ENCODE peak calls at places on chromosomes 11 and 22, in six cellular contexts. K is WERI-Rb-1, N is adipocyte, G is neural progenitor cell, C is pancreas, D is HCT116. Q is an unnamed sample.
A peak's percentile ranks its signal among the peaks of the same experiment; 100 is the strongest.

GRCh38 chr22:42439821-42440674 is 7.8 kb upstream of the NFAM1 start:
- DNase-seq in K (no peak), N (peak; percentile 42), G (no peak), C (no peak), D (no peak), Q (no peak)

GRCh38 chr11:112525270-112525669 is 264.6 kb upstream of the PLET1 start:
- DNase-seq in K (no peak), N (no peak), G (no peak), C (no peak), D (no peak), Q (no peak)

GRCh38 chr11:65291613-65292012 is 23.1 kb upstream of the CDC42EP2 start:
- DNase-seq in K (no peak), N (peak; percentile 66), G (no peak), C (no peak), D (no peak), Q (no peak)

GRCh38 chr11:106996691-106997090 is 21.6 kb downstream of the GUCY1A2 start:
- DNase-seq in K (no peak), N (no peak), G (no peak), C (no peak), D (no peak), Q (no peak)

GRCh38 chr11:762421-763072 is 14.7 kb downstream of the GATD1 start:
- DNase-seq in K (peak; percentile 84), N (peak; percentile 70), G (no peak), C (no peak), D (peak; percentile 72), Q (no peak)

GRCh38 chr22:23115369-23115768 is 26.4 kb downstream of the RSPH14 start:
- DNase-seq in K (no peak), N (no peak), G (no peak), C (no peak), D (no peak), Q (no peak)

GRCh38 chr11:15258433-15259350 is 144.0 kb downstream of the INSC start:
- DNase-seq in K (peak; percentile 34), N (peak; percentile 53), G (peak; percentile 37), C (peak; percentile 31), D (peak; percentile 51), Q (no peak)

GRCh38 chr11:70071996-70072395 is 6.1 kb upstream of the ANO1 start:
- DNase-seq in K (no peak), N (no peak), G (no peak), C (no peak), D (no peak), Q (no peak)

GRCh38 chr11:2933376-2934056 is 4.3 kb upstream of the PHLDA2 start:
- DNase-seq in K (no peak), N (peak; percentile 59), G (no peak), C (peak; percentile 42), D (peak; percentile 89), Q (no peak)

GRCh38 chr11:120867531-120867930 is 156.4 kb upstream of the TBCEL start:
- DNase-seq in K (no peak), N (no peak), G (no peak), C (no peak), D (no peak), Q (no peak)

GRCh38 chr11:77302752-77303151 is 1.3 kb upstream of the GDPD4 start:
- DNase-seq in K (no peak), N (no peak), G (no peak), C (no peak), D (no peak), Q (no peak)

GRCh38 chr11:48106166-48106565 is 110.4 kb upstream of the OR4B1 start:
- DNase-seq in K (no peak), N (no peak), G (no peak), C (no peak), D (no peak), Q (no peak)

GRCh38 chr11:13440100-13440855 is 22.7 kb downstream of the BTBD10 start:
- DNase-seq in K (no peak), N (peak; percentile 96), G (no peak), C (peak; percentile 39), D (peak; percentile 3), Q (no peak)

GRCh38 chr11:84563356-84563755 is 1063.8 kb downstream of the DLG2 start:
- DNase-seq in K (no peak), N (no peak), G (no peak), C (no peak), D (no peak), Q (no peak)

GRCh38 chr11:66624450-66624849 is 8.0 kb downstream of the RBM14 start:
- DNase-seq in K (no peak), N (no peak), G (no peak), C (no peak), D (no peak), Q (no peak)

GRCh38 chr11:66625752-66626149 is 9.3 kb downstream of the RBM14 start:
- DNase-seq in K (no peak), N (no peak), G (no peak), C (no peak), D (no peak), Q (no peak)

GRCh38 chr11:66626926-66627325 is 10.5 kb downstream of the RBM14 start:
- DNase-seq in K (no peak), N (no peak), G (no peak), C (no peak), D (no peak), Q (no peak)

GRCh38 chr11:66626382-66626781 is 10.0 kb downstream of the RBM14 start:
- DNase-seq in K (no peak), N (no peak), G (no peak), C (no peak), D (no peak), Q (no peak)

DNA sequence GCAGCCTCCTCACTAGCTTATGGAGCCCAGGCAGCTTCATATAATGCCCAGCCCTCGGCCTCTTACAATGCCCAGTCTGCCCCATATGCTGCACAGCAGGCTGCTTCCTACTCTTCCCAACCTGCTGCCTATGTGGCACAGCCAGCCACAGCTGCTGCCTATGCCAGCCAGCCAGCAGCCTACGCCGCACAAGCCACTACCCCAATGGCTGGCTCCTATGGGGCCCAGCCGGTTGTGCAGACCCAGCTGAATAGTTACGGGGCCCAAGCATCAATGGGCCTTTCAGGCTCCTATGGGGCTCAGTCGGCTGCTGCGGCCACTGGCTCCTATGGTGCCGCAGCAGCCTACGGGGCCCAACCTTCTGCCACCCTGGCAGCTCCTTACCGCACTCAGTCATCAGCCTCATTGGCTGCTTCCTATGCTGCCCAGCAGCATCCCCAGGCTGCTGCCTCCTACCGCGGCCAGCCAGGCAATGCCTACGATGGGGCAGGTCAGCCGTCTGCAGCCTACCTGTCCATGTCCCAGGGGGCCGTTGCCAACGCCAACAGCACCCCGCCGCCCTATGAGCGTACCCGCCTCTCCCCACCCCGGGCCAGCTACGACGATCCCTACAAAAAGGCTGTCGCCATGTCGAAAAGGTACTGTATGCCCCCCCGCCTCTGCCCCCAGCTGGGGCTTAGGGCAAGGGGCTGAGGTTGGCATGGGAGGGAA is 8.8 kb downstream of the RBM14 start:
- DNase-seq in K (no peak), N (no peak), G (no peak), C (no peak), D (no peak), Q (no peak)
- H3K36me3 ChIP-seq in K (peaks cover 100% of the 10 kb centered on the region), N (peaks cover 80% of the 10 kb centered on the region), G (peaks cover 13% of the 10 kb centered on the region), C (peaks cover 36% of the 10 kb centered on the region), D (peaks cover 74% of the 10 kb centered on the region), Q (peaks cover 99% of the 10 kb centered on the region)

DNA sequence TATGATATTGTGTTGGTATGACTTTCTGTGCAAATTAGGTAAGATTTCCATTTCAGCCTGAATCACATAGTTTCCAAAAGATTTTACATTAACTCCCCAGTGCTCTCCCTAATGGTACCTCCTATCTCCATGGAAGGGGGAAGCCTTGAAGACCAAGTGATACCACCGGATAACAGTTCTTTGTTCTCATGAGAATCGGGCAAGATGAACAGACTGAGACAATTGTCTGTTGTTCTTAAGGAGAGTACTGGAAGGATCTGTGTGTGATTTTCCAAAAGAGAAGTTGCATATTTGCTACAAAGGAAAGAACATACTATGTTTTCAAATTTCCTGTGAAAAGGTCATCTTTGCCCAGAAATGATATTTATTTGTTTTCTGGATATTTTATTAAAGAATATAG is 60.3 kb upstream of the UBASH3B start:
- DNase-seq in K (no peak), N (no peak), G (no peak), C (no peak), D (no peak), Q (no peak)
- H3K36me3 ChIP-seq in K (no peaks in the 10 kb centered on the region), N (no peaks in the 10 kb centered on the region), G (no peaks in the 10 kb centered on the region), C (no peaks in the 10 kb centered on the region), D (no peaks in the 10 kb centered on the region), Q (no peaks in the 10 kb centered on the region)

DNA sequence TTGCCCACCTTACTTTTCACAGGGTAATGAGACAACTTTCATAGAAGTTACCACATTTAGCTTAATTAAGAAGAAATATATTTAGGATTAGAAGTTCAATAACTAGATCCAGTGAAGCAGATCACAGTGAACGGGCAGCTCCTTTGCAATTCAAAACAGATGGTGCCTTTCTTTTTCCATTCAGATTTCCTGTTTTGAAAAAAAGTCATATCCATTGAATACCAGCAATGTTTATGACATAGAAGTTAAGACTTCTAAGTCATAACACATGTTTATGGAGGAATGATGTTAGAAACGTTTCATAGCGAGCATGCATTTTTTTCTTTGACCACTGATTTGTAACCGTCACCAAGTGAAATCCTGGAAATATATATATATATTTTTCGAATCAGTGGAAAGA is 24.7 kb downstream of the LUZP2 start:
- DNase-seq in K (no peak), N (peak; percentile 80), G (no peak), C (no peak), D (no peak), Q (no peak)
- H3K36me3 ChIP-seq in K (no peaks in the 10 kb centered on the region), N (no peaks in the 10 kb centered on the region), G (no peaks in the 10 kb centered on the region), C (no peaks in the 10 kb centered on the region), D (no peaks in the 10 kb centered on the region), Q (no peaks in the 10 kb centered on the region)

GRCh38 chr22:20945578-20945934 is 21.5 kb upstream of the AIFM3 start:
- DNase-seq in K (no peak), N (no peak), G (no peak), C (no peak), D (no peak), Q (no peak)
- H3K36me3 ChIP-seq in K (peaks cover 50% of the 10 kb centered on the region), N (peaks cover 11% of the 10 kb centered on the region), G (no peaks in the 10 kb centered on the region), C (peaks cover 5% of the 10 kb centered on the region), D (peaks cover 7% of the 10 kb centered on the region), Q (peaks cover 13% of the 10 kb centered on the region)